ENCODE peak calls at places on chromosome 21, in eight cellular contexts. Q, H, P, L, M, S, E and V are unnamed samples.

GRCh38 chr21:32423320-32423719 is 10.8 kb downstream of the EVA1C start:
- DNase-seq in Q (no peak), H (peak; percentile 82), P (peak; percentile 95), L (no peak), M (no peak), S (no peak), E (no peak), V (no peak)

GRCh38 chr21:26124421-26124833 is 46.1 kb downstream of the APP start:
- DNase-seq in Q (no peak), H (peak; percentile 12), P (peak; percentile 38), L (no peak), M (no peak), S (no peak), E (no peak), V (no peak)

GRCh38 chr21:34639882-34640788 is 25.2 kb upstream of the RCAN1 start:
- DNase-seq in Q (no peak), H (no peak), P (peak; percentile 29), L (no peak), M (no peak), S (no peak), E (no peak), V (no peak)

GRCh38 chr21:38386967-38387366 is 111.3 kb downstream of the ERG start:
- DNase-seq in Q (no peak), H (peak; percentile 10), P (no peak), L (no peak), M (no peak), S (no peak), E (no peak), V (no peak)

GRCh38 chr21:35627462-35627861 is 432.9 kb downstream of the SETD4 start:
- DNase-seq in Q (no peak), H (no peak), P (no peak), L (no peak), M (no peak), S (no peak), E (no peak), V (no peak)

GRCh38 chr21:15383588-15383987 is 318.8 kb upstream of the NRIP1 start:
- DNase-seq in Q (no peak), H (no peak), P (no peak), L (no peak), M (no peak), S (no peak), E (no peak), V (no peak)

GRCh38 chr21:38811257-38811656 is 5.5 kb downstream of the ETS2 start:
- DNase-seq in Q (no peak), H (peak; percentile 95), P (peak; percentile 99), L (no peak), M (no peak), S (peak; percentile 46), E (no peak), V (no peak)

GRCh38 chr21:26127918-26128317 is 42.7 kb downstream of the APP start:
- DNase-seq in Q (no peak), H (no peak), P (no peak), L (no peak), M (no peak), S (no peak), E (no peak), V (no peak)

GRCh38 chr21:35002879-35003722 is 46.0 kb downstream of the RUNX1 start:
- DNase-seq in Q (no peak), H (peak; percentile 53), P (peak; percentile 90), L (no peak), M (no peak), S (no peak), E (no peak), V (no peak)

GRCh38 chr21:29017639-29018237 is 1.4 kb downstream of the RWDD2B start:
- DNase-seq in Q (no peak), H (no peak), P (no peak), L (no peak), M (no peak), S (no peak), E (no peak), V (no peak)

GRCh38 chr21:28773036-28773435 is 219.6 kb downstream of the LTN1 start:
- DNase-seq in Q (no peak), H (no peak), P (no peak), L (no peak), M (no peak), S (no peak), E (no peak), V (no peak)

GRCh38 chr21:10430007-10430406 is 91.4 kb upstream of the TPTE start:
- DNase-seq in Q (no peak), H (no peak), P (no peak), L (no peak), M (no peak), S (no peak), E (no peak), V (no peak)

GRCh38 chr21:25960423-25960822 is 210.1 kb downstream of the APP start:
- DNase-seq in Q (no peak), H (no peak), P (no peak), L (no peak), M (no peak), S (no peak), E (no peak), V (no peak)

GRCh38 chr21:39373634-39374033 is 24.7 kb upstream of the HMGN1 start:
- DNase-seq in Q (no peak), H (peak; percentile 63), P (peak; percentile 49), L (no peak), M (no peak), S (no peak), E (no peak), V (no peak)

GRCh38 chr21:36873511-36873910 is 93.0 kb downstream of the HLCS start:
- DNase-seq in Q (no peak), H (no peak), P (no peak), L (no peak), M (no peak), S (no peak), E (no peak), V (no peak)

GRCh38 chr21:34846601-34847112 is 177.9 kb downstream of the CLIC6 start:
- DNase-seq in Q (no peak), H (peak; percentile 61), P (peak; percentile 88), L (no peak), M (peak; percentile 75), S (peak; percentile 55), E (peak; percentile 71), V (peak; percentile 21)

GRCh38 chr21:44486302-44486701 is 31.0 kb downstream of the LRRC3 start:
- DNase-seq in Q (no peak), H (no peak), P (no peak), L (no peak), M (no peak), S (no peak), E (no peak), V (no peak)

GRCh38 chr21:44489962-44490361 is 34.7 kb downstream of the LRRC3 start:
- DNase-seq in Q (no peak), H (no peak), P (no peak), L (no peak), M (no peak), S (no peak), E (no peak), V (no peak)

GRCh38 chr21:44485796-44486195 is 30.5 kb downstream of the LRRC3 start:
- DNase-seq in Q (no peak), H (no peak), P (no peak), L (no peak), M (no peak), S (no peak), E (no peak), V (no peak)

GRCh38 chr21:44485254-44485793 is 30.0 kb downstream of the LRRC3 start:
- DNase-seq in Q (peak; percentile 60), H (no peak), P (peak; percentile 36), L (peak; percentile 40), M (peak; percentile 74), S (no peak), E (no peak), V (no peak)

DNA sequence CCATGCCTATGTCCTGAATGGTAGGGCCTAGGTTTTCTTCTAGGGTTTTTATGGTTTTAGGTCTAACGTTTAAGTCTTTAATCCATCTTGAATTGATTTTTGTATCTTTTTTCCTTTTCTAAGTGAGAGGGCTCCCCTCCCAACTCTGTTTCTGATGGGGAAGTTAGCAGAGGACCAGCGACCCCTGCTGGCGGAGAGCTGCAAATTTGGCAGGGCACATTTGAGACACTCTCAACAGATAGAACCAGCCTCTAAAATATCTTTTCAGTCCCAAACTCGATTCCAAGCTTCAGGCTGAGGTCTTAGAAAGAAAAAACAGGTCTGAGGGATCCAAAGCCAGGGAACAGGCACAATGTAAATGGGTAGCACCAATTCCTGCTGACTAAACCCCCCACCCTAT is 32.5 kb downstream of the LRRC3 start:
- DNase-seq in Q (no peak), H (peak; percentile 9), P (peak; percentile 46), L (no peak), M (no peak), S (no peak), E (no peak), V (no peak)
- TF ChIP-seq CTCF in Q (peak; percentile 66), H (peak; percentile 85), P (peak; percentile 67), L (peak; percentile 15), M (no peak), S (peak; percentile 24), E (no peak), V (peak; percentile 45)

GRCh38 chr21:45227735-45228134 is 60.0 kb downstream of the POFUT2 start:
- DNase-seq in Q (no peak), H (no peak), P (no peak), L (no peak), M (no peak), S (no peak), E (no peak), V (no peak)
- TF ChIP-seq CTCF in Q (no peak), H (peak; percentile 40), P (no peak), L (no peak), M (no peak), S (no peak), E (no peak), V (no peak)

DNA sequence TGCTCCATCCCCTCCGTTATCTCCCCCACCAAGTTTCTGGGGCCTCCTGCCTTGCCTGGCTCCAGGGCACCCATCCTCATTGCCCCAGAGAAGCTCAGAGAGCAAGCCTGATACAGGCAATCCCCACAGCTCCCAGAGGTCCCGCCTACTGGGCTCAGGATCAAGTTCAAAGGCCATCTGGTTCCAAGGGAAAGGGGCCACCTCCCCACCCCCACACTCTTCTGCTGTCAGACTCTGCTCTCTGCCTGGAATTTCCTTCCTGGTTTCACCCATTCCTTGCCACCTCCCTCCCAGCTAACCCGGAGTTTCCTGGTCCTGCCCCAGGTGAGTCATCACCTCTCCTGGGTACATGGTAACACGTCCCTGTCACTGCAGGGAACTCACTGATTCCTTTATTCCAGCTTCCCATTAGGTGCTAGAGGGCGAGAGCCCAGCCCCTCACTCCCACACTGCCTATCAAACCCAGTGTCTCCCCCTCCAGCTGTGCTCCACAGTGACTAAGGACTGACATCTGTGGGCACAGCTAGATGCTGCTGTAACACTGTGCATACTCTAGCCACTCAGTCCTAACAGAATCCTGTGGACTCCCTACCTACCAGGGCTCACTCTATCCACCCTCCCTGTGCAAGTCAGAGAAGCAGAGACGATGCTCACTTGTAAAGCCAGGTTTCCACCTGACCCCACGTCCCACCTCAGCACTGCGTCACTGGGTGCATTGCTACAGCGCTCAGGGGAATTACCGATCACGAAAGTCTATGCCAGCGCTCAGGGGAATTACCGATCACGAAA is 21.8 kb downstream of the RSPH1 start:
- DNase-seq in Q (no peak), H (no peak), P (peak; percentile 11), L (no peak), M (no peak), S (peak; percentile 76), E (no peak), V (no peak)
- TF ChIP-seq CTCF in Q (no peak), H (no peak), P (no peak), L (no peak), M (no peak), S (no peak), E (no peak), V (no peak)

DNA sequence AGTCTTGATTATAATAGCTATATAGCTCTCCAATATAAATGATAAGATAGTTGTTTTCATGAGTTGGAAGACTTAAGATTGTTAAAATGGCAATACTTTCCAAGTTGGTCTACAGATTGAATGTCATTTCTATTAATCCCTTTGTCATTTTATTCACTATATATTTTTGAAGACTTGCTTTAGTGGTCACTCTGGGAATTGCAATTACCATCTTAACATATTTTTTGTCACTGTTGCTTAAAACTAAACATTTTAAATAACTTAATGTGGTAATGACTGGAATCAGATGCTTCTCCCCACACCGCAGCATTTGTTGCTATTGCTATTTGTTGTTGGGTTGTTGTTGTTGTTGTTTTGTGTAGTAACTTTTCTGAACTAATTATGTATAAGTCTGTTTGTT is 1592.9 kb downstream of the MRPL39 start:
- DNase-seq in Q (no peak), H (no peak), P (no peak), L (no peak), M (no peak), S (no peak), E (no peak), V (no peak)
- TF ChIP-seq CTCF in Q (peak; percentile 72), H (peak; percentile 64), P (no peak), L (no peak), M (no peak), S (no peak), E (no peak), V (peak; percentile 29)